ENCODE peak calls at places on chromosome X, in five cellular contexts. One of them, this sample, is unnamed. For H3K9me3, the result is how much of the 10 kb centered on the place peaks cover.

GRCh38 chrX:109300415-109300814 is 181.5 kb downstream of the GUCY2F start:
- DNase-seq in H1: no peak
- DNase-seq in transverse colon: no peak
- DNase-seq in upper lobe of left lung: no peak
- DNase-seq in HepG2: no peak
- DNase-seq in this sample: no peak

GRCh38 chrX:129596077-129596476 is 56.0 kb downstream of the OCRL start:
- DNase-seq in upper lobe of left lung: no peak
- DNase-seq in H1: no peak
- DNase-seq in transverse colon: no peak
- DNase-seq in HepG2: no peak
- DNase-seq in this sample: no peak

GRCh38 chrX:104172121-104172520 is 5.9 kb downstream of the FAM199X start:
- DNase-seq in upper lobe of left lung: no peak
- DNase-seq in HepG2: no peak
- DNase-seq in H1: no peak
- DNase-seq in transverse colon: no peak
- DNase-seq in this sample: no peak

GRCh38 chrX:108299101-108299591 is 139.1 kb downstream of the COL4A6 start:
- DNase-seq in transverse colon: no peak
- DNase-seq in H1: no peak
- DNase-seq in HepG2: peak
- DNase-seq in upper lobe of left lung: no peak
- DNase-seq in this sample: peak

GRCh38 chrX:131792356-131792749 is 230.7 kb upstream of the STK26 start:
- DNase-seq in HepG2: no peak
- DNase-seq in transverse colon: peak
- DNase-seq in upper lobe of left lung: no peak
- DNase-seq in H1: no peak
- DNase-seq in this sample: no peak

GRCh38 chrX:38649674-38650647 is 88.6 kb downstream of the TSPAN7 start:
- DNase-seq in H1: no peak
- DNase-seq in HepG2: no peak
- DNase-seq in transverse colon: no peak
- DNase-seq in upper lobe of left lung: no peak
- DNase-seq in this sample: no peak

GRCh38 chrX:137432609-137433008 is 133.3 kb upstream of the ZIC3 start:
- DNase-seq in H1: peak
- DNase-seq in HepG2: peak
- DNase-seq in upper lobe of left lung: no peak
- DNase-seq in transverse colon: no peak
- DNase-seq in this sample: no peak

GRCh38 chrX:147875866-147876596 is 35.7 kb upstream of the FMR1 start:
- DNase-seq in H1: no peak
- DNase-seq in transverse colon: no peak
- DNase-seq in HepG2: peak
- DNase-seq in upper lobe of left lung: no peak
- DNase-seq in this sample: no peak

GRCh38 chrX:130086414-130087207 is 23.7 kb downstream of the ELF4 start:
- DNase-seq in H1: no peak
- DNase-seq in transverse colon: peak
- DNase-seq in upper lobe of left lung: no peak
- DNase-seq in HepG2: no peak
- DNase-seq in this sample: no peak

GRCh38 chrX:136619889-136620505 is 28.0 kb upstream of the CD40LG start:
- DNase-seq in transverse colon: no peak
- DNase-seq in upper lobe of left lung: no peak
- DNase-seq in H1: no peak
- DNase-seq in HepG2: no peak
- DNase-seq in this sample: no peak

GRCh38 chrX:143017272-143017671 is 8.5 kb upstream of the SPANXN4 start:
- DNase-seq in H1: no peak
- DNase-seq in HepG2: no peak
- DNase-seq in upper lobe of left lung: no peak
- DNase-seq in transverse colon: no peak
- DNase-seq in this sample: no peak

GRCh38 chrX:45046417-45046816 is 154.3 kb downstream of the DIPK2B start:
- DNase-seq in H1: no peak
- DNase-seq in transverse colon: no peak
- DNase-seq in HepG2: no peak
- DNase-seq in upper lobe of left lung: no peak
- DNase-seq in this sample: no peak

GRCh38 chrX:129618997-129619396 is 35.8 kb downstream of the APLN start:
- DNase-seq in H1: no peak
- DNase-seq in transverse colon: peak
- DNase-seq in HepG2: no peak
- DNase-seq in upper lobe of left lung: no peak
- DNase-seq in this sample: no peak

GRCh38 chrX:44748014-44748413 is 95.8 kb upstream of the DUSP21 start:
- DNase-seq in transverse colon: no peak
- DNase-seq in HepG2: no peak
- DNase-seq in H1: no peak
- DNase-seq in upper lobe of left lung: no peak
- DNase-seq in this sample: no peak

GRCh38 chrX:46628406-46629371 is 55.1 kb downstream of the CHST7 start:
- DNase-seq in H1: no peak
- DNase-seq in transverse colon: peak
- DNase-seq in upper lobe of left lung: peak
- DNase-seq in HepG2: no peak
- DNase-seq in this sample: no peak

GRCh38 chrX:137081239-137081638 is 47.4 kb upstream of the GPR101 start:
- DNase-seq in H1: no peak
- DNase-seq in HepG2: no peak
- DNase-seq in transverse colon: no peak
- DNase-seq in upper lobe of left lung: no peak
- DNase-seq in this sample: no peak

GRCh38 chrX:134761788-134762187 is 103.5 kb upstream of the PLAC1 start:
- DNase-seq in H1: no peak
- DNase-seq in upper lobe of left lung: no peak
- DNase-seq in HepG2: peak
- DNase-seq in transverse colon: no peak
- DNase-seq in this sample: no peak

GRCh38 chrX:103437147-103437873 is 61.0 kb downstream of the BEX3 start:
- DNase-seq in upper lobe of left lung: no peak
- DNase-seq in H1: no peak
- DNase-seq in HepG2: no peak
- DNase-seq in transverse colon: no peak
- DNase-seq in this sample: no peak

GRCh38 chrX:146863566-146863965 is 49.0 kb upstream of the CXorf51A start:
- DNase-seq in transverse colon: no peak
- DNase-seq in HepG2: no peak
- DNase-seq in upper lobe of left lung: no peak
- DNase-seq in H1: no peak
- DNase-seq in this sample: no peak

GRCh38 chrX:75968293-75968692 is 183.2 kb upstream of the MAGEE2 start:
- DNase-seq in H1: peak
- DNase-seq in HepG2: peak
- DNase-seq in upper lobe of left lung: no peak
- DNase-seq in transverse colon: peak
- DNase-seq in this sample: no peak

GRCh38 chrX:129427267-129427666 is 96.0 kb downstream of the SMARCA1 start:
- DNase-seq in transverse colon: no peak
- DNase-seq in upper lobe of left lung: no peak
- DNase-seq in HepG2: no peak
- DNase-seq in H1: no peak
- DNase-seq in this sample: no peak

GRCh38 chrX:3094261-3094660 is 53.0 kb downstream of the ARSF start:
- DNase-seq in HepG2: no peak
- DNase-seq in upper lobe of left lung: no peak
- DNase-seq in transverse colon: peak
- DNase-seq in H1: no peak
- DNase-seq in this sample: no peak

GRCh38 chrX:1392376-1393130 is 640 bp upstream of the SLC25A6 start:
- DNase-seq in H1: no peak
- DNase-seq in transverse colon: peak
- DNase-seq in upper lobe of left lung: peak
- DNase-seq in HepG2: no peak
- DNase-seq in this sample: peak

GRCh38 chrX:1480082-1480785 is 27.5 kb upstream of the ASMTL start:
- DNase-seq in transverse colon: no peak
- DNase-seq in H1: peak
- DNase-seq in upper lobe of left lung: no peak
- DNase-seq in HepG2: no peak
- DNase-seq in this sample: no peak

GRCh38 chrX:39691724-39692123 is 406.0 kb downstream of the BCOR start:
- DNase-seq in transverse colon: no peak
- DNase-seq in H1: no peak
- DNase-seq in HepG2: no peak
- DNase-seq in upper lobe of left lung: no peak
- DNase-seq in this sample: no peak

GRCh38 chrX:39690541-39691415 is 407.0 kb downstream of the BCOR start:
- DNase-seq in H1: no peak
- DNase-seq in upper lobe of left lung: no peak
- DNase-seq in transverse colon: peak
- DNase-seq in HepG2: no peak
- DNase-seq in this sample: no peak

GRCh38 chrX:39688576-39689373 is 409.0 kb downstream of the BCOR start:
- DNase-seq in upper lobe of left lung: peak
- DNase-seq in H1: peak
- DNase-seq in HepG2: peak
- DNase-seq in transverse colon: peak
- DNase-seq in this sample: peak

GRCh38 chrX:39689374-39690104 is 408.2 kb downstream of the BCOR start:
- DNase-seq in HepG2: no peak
- DNase-seq in upper lobe of left lung: no peak
- DNase-seq in H1: peak
- DNase-seq in transverse colon: peak
- DNase-seq in this sample: no peak

DNA sequence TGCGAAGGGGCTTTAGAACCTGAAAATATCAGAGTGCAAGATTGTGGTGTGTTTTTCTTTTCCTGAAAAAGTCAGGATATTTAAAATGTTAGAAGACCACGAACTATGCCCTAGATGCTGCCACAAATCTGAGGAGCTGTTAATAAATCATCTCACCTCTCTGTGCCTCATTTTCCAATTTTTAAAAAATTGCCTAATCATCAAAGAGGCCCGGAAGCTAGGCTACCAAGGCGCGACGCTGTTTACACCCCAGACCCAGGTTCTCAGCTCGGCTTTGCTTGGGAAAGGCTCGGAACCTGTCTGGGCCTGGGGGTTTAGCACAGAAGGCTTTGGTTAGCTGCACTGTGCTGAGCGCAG is 409.6 kb downstream of the BCOR start:
- DNase-seq in HepG2: no peak
- DNase-seq in upper lobe of left lung: no peak
- DNase-seq in transverse colon: no peak
- DNase-seq in H1: no peak
- DNase-seq in this sample: no peak
- H3K4me3 ChIP-seq in HepG2: peak
- H3K4me3 ChIP-seq in upper lobe of left lung: peak
- H3K4me3 ChIP-seq in transverse colon: peak
- H3K4me3 ChIP-seq in H1: peak
- H3K4me3 ChIP-seq in this sample: no peak

GRCh38 chrX:151699746-151700145 is 4.5 kb downstream of the PRRG3 start:
- DNase-seq in transverse colon: no peak
- DNase-seq in H1: no peak
- DNase-seq in upper lobe of left lung: no peak
- DNase-seq in HepG2: no peak
- DNase-seq in this sample: no peak
- H3K9me3 ChIP-seq in transverse colon: under half
- H3K9me3 ChIP-seq in H1: under half
- H3K9me3 ChIP-seq in upper lobe of left lung: under half
- H3K9me3 ChIP-seq in HepG2: under half
- H3K9me3 ChIP-seq in this sample: under half

GRCh38 chrX:91066104-91066503 is 368.5 kb upstream of the PABPC5 start:
- DNase-seq in transverse colon: no peak
- DNase-seq in upper lobe of left lung: no peak
- DNase-seq in H1: no peak
- DNase-seq in HepG2: no peak
- DNase-seq in this sample: no peak
- TF ChIP-seq POLR2AphosphoS5 in transverse colon: no peak
- TF ChIP-seq POLR2AphosphoS5 in upper lobe of left lung: no peak
- TF ChIP-seq POLR2AphosphoS5 in H1: no peak
- TF ChIP-seq POLR2AphosphoS5 in HepG2: no peak
- TF ChIP-seq POLR2AphosphoS5 in this sample: no peak

DNA sequence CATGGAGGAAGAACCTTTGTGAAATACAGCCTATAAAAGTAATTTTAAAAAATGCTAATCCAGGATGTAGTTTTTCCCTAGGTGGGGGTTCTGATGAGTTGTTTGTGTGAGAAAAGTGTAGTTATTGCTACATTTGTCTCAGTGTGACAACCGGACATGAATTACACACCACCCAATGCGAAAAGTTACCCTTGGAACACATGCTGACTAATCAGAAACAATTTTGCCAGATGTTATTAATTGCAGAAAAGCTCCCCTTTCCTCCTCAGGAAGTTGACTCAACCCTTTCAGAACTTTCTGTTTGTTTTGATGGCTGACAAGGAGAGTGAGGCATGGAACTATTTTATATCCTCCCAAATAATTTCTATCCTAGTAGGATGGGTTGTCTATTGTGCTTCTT is 38.1 kb upstream of the EDA2R start:
- DNase-seq in H1: no peak
- DNase-seq in transverse colon: no peak
- DNase-seq in HepG2: no peak
- DNase-seq in upper lobe of left lung: no peak
- DNase-seq in this sample: no peak
- H3K4me3 ChIP-seq in H1: no peak
- H3K4me3 ChIP-seq in transverse colon: no peak
- H3K4me3 ChIP-seq in HepG2: no peak
- H3K4me3 ChIP-seq in upper lobe of left lung: no peak
- H3K4me3 ChIP-seq in this sample: no peak

DNA sequence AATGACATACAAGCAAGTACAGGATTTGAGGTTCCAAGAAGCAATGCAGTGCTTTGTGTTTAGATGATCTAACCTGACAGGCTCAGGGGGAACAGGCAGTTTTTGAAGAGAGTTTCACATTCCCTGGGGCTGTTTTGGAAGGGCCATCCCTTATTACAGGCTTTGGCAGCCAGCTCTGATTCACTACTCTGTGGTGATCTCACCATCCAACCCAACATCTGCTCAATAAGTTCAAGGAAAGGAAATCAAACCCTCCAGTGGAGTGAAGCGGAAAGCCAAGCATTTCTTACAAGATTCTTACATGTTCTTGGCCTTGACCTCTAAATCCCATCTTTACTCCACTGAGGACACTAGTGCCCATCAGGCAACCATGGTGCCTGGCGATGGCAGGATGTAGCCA is 7.5 kb downstream of the IDS start:
- DNase-seq in transverse colon: no peak
- DNase-seq in upper lobe of left lung: no peak
- DNase-seq in H1: no peak
- DNase-seq in HepG2: no peak
- DNase-seq in this sample: no peak
- H3K9me3 ChIP-seq in transverse colon: under half
- H3K9me3 ChIP-seq in upper lobe of left lung: under half
- H3K9me3 ChIP-seq in H1: under half
- H3K9me3 ChIP-seq in HepG2: under half
- H3K9me3 ChIP-seq in this sample: under half

GRCh38 chrX:24150051-24150790 is 692 bp downstream of the ZFX start:
- DNase-seq in H1: peak
- DNase-seq in transverse colon: peak
- DNase-seq in upper lobe of left lung: peak
- DNase-seq in HepG2: peak
- DNase-seq in this sample: peak
- TF ChIP-seq POLR2AphosphoS5 in H1: peak
- TF ChIP-seq POLR2AphosphoS5 in transverse colon: peak
- TF ChIP-seq POLR2AphosphoS5 in upper lobe of left lung: peak
- TF ChIP-seq POLR2AphosphoS5 in HepG2: peak
- TF ChIP-seq POLR2AphosphoS5 in this sample: no peak